ENCODE peak calls at places on chromosomes 16 and 17, in seven cellular contexts. One of them, this sample, is unnamed.

GRCh38 chr17:76131061-76131691 is 9.9 kb downstream of the FOXJ1 start:
- DNase-seq in mesenchymal stem cell: no peak
- DNase-seq in activated T-cell treated with anti-CD3 and anti-CD28 coated beads, Interleukin-2, amount 50 U/mL, for 72 hours: no peak
- DNase-seq in kidney glomerular epithelial cell: no peak
- DNase-seq in LoVo: no peak
- DNase-seq in heart right ventricle: no peak
- DNase-seq in PC-9: no peak
- DNase-seq in this sample: no peak

GRCh38 chr17:47812146-47812920 is 9.3 kb downstream of the OSBPL7 start:
- DNase-seq in heart right ventricle: no peak
- DNase-seq in kidney glomerular epithelial cell: no peak
- DNase-seq in LoVo: no peak
- DNase-seq in PC-9: no peak
- DNase-seq in mesenchymal stem cell: no peak
- DNase-seq in activated T-cell treated with anti-CD3 and anti-CD28 coated beads, Interleukin-2, amount 50 U/mL, for 72 hours: no peak
- DNase-seq in this sample: no peak

GRCh38 chr17:5069724-5070123 is 8.5 kb upstream of the ZFP3 start:
- DNase-seq in activated T-cell treated with anti-CD3 and anti-CD28 coated beads, Interleukin-2, amount 50 U/mL, for 72 hours: no peak
- DNase-seq in mesenchymal stem cell: no peak
- DNase-seq in LoVo: no peak
- DNase-seq in kidney glomerular epithelial cell: no peak
- DNase-seq in PC-9: no peak
- DNase-seq in heart right ventricle: no peak
- DNase-seq in this sample: no peak

GRCh38 chr17:66652840-66653507 is 181.9 kb upstream of the CACNG5 start:
- DNase-seq in kidney glomerular epithelial cell: no peak
- DNase-seq in activated T-cell treated with anti-CD3 and anti-CD28 coated beads, Interleukin-2, amount 50 U/mL, for 72 hours: peak
- DNase-seq in PC-9: no peak
- DNase-seq in heart right ventricle: no peak
- DNase-seq in LoVo: no peak
- DNase-seq in mesenchymal stem cell: peak
- DNase-seq in this sample: no peak

GRCh38 chr17:56257075-56257474 is 103.8 kb downstream of the ANKFN1 start:
- DNase-seq in activated T-cell treated with anti-CD3 and anti-CD28 coated beads, Interleukin-2, amount 50 U/mL, for 72 hours: no peak
- DNase-seq in heart right ventricle: no peak
- DNase-seq in PC-9: no peak
- DNase-seq in mesenchymal stem cell: no peak
- DNase-seq in LoVo: no peak
- DNase-seq in kidney glomerular epithelial cell: no peak
- DNase-seq in this sample: no peak

GRCh38 chr17:74757931-74758845 is 9.8 kb downstream of the NHERF1 start:
- DNase-seq in activated T-cell treated with anti-CD3 and anti-CD28 coated beads, Interleukin-2, amount 50 U/mL, for 72 hours: no peak
- DNase-seq in kidney glomerular epithelial cell: no peak
- DNase-seq in mesenchymal stem cell: no peak
- DNase-seq in LoVo: no peak
- DNase-seq in heart right ventricle: no peak
- DNase-seq in PC-9: peak
- DNase-seq in this sample: no peak

GRCh38 chr17:76868669-76869208 is 535 bp downstream of the MGAT5B start:
- DNase-seq in heart right ventricle: no peak
- DNase-seq in LoVo: no peak
- DNase-seq in mesenchymal stem cell: no peak
- DNase-seq in kidney glomerular epithelial cell: no peak
- DNase-seq in activated T-cell treated with anti-CD3 and anti-CD28 coated beads, Interleukin-2, amount 50 U/mL, for 72 hours: peak
- DNase-seq in PC-9: no peak
- DNase-seq in this sample: no peak

GRCh38 chr17:49359990-49360795 is 1.9 kb downstream of the ZNF652 start:
- DNase-seq in kidney glomerular epithelial cell: no peak
- DNase-seq in mesenchymal stem cell: peak
- DNase-seq in LoVo: no peak
- DNase-seq in heart right ventricle: no peak
- DNase-seq in PC-9: no peak
- DNase-seq in activated T-cell treated with anti-CD3 and anti-CD28 coated beads, Interleukin-2, amount 50 U/mL, for 72 hours: no peak
- DNase-seq in this sample: no peak

GRCh38 chr16:82655315-82655714 is 28.5 kb downstream of the CDH13 start:
- DNase-seq in PC-9: no peak
- DNase-seq in heart right ventricle: no peak
- DNase-seq in kidney glomerular epithelial cell: peak
- DNase-seq in mesenchymal stem cell: peak
- DNase-seq in activated T-cell treated with anti-CD3 and anti-CD28 coated beads, Interleukin-2, amount 50 U/mL, for 72 hours: peak
- DNase-seq in LoVo: no peak
- DNase-seq in this sample: peak

GRCh38 chr16:84829168-84829965 is 9.6 kb downstream of the CRISPLD2 start:
- DNase-seq in mesenchymal stem cell: peak
- DNase-seq in activated T-cell treated with anti-CD3 and anti-CD28 coated beads, Interleukin-2, amount 50 U/mL, for 72 hours: no peak
- DNase-seq in kidney glomerular epithelial cell: peak
- DNase-seq in heart right ventricle: no peak
- DNase-seq in LoVo: no peak
- DNase-seq in PC-9: no peak
- DNase-seq in this sample: peak

GRCh38 chr17:46994993-46995392 is 15.9 kb upstream of the RPRML start:
- DNase-seq in PC-9: no peak
- DNase-seq in mesenchymal stem cell: no peak
- DNase-seq in LoVo: no peak
- DNase-seq in activated T-cell treated with anti-CD3 and anti-CD28 coated beads, Interleukin-2, amount 50 U/mL, for 72 hours: no peak
- DNase-seq in heart right ventricle: no peak
- DNase-seq in kidney glomerular epithelial cell: no peak
- DNase-seq in this sample: no peak

GRCh38 chr17:69031839-69032238 is 28.9 kb downstream of the ABCA9 start:
- DNase-seq in mesenchymal stem cell: no peak
- DNase-seq in activated T-cell treated with anti-CD3 and anti-CD28 coated beads, Interleukin-2, amount 50 U/mL, for 72 hours: no peak
- DNase-seq in LoVo: no peak
- DNase-seq in PC-9: no peak
- DNase-seq in heart right ventricle: no peak
- DNase-seq in kidney glomerular epithelial cell: no peak
- DNase-seq in this sample: no peak

GRCh38 chr17:71975998-71976649 is 144.7 kb upstream of the SOX9 start:
- DNase-seq in LoVo: peak
- DNase-seq in kidney glomerular epithelial cell: no peak
- DNase-seq in mesenchymal stem cell: peak
- DNase-seq in heart right ventricle: peak
- DNase-seq in PC-9: peak
- DNase-seq in activated T-cell treated with anti-CD3 and anti-CD28 coated beads, Interleukin-2, amount 50 U/mL, for 72 hours: no peak
- DNase-seq in this sample: peak

GRCh38 chr17:3985800-3986199 is 21.6 kb upstream of the ATP2A3 start:
- DNase-seq in activated T-cell treated with anti-CD3 and anti-CD28 coated beads, Interleukin-2, amount 50 U/mL, for 72 hours: no peak
- DNase-seq in mesenchymal stem cell: no peak
- DNase-seq in kidney glomerular epithelial cell: no peak
- DNase-seq in LoVo: no peak
- DNase-seq in heart right ventricle: no peak
- DNase-seq in PC-9: no peak
- DNase-seq in this sample: no peak

GRCh38 chr17:10295728-10296343 is 77.0 kb downstream of the MYH13 start:
- DNase-seq in LoVo: peak
- DNase-seq in kidney glomerular epithelial cell: no peak
- DNase-seq in activated T-cell treated with anti-CD3 and anti-CD28 coated beads, Interleukin-2, amount 50 U/mL, for 72 hours: peak
- DNase-seq in PC-9: no peak
- DNase-seq in mesenchymal stem cell: peak
- DNase-seq in heart right ventricle: peak
- DNase-seq in this sample: no peak

GRCh38 chr17:7294614-7295153 is at the start of gene YBX2:
- DNase-seq in kidney glomerular epithelial cell: no peak
- DNase-seq in PC-9: no peak
- DNase-seq in mesenchymal stem cell: peak
- DNase-seq in activated T-cell treated with anti-CD3 and anti-CD28 coated beads, Interleukin-2, amount 50 U/mL, for 72 hours: peak
- DNase-seq in LoVo: peak
- DNase-seq in heart right ventricle: peak
- DNase-seq in this sample: peak

GRCh38 chr17:67258836-67259468 is 14.0 kb upstream of the HELZ start:
- DNase-seq in PC-9: no peak
- DNase-seq in heart right ventricle: no peak
- DNase-seq in LoVo: no peak
- DNase-seq in mesenchymal stem cell: no peak
- DNase-seq in kidney glomerular epithelial cell: no peak
- DNase-seq in activated T-cell treated with anti-CD3 and anti-CD28 coated beads, Interleukin-2, amount 50 U/mL, for 72 hours: peak
- DNase-seq in this sample: no peak

GRCh38 chr17:44197980-44198720 is 1.5 kb downstream of the ATXN7L3 start:
- DNase-seq in activated T-cell treated with anti-CD3 and anti-CD28 coated beads, Interleukin-2, amount 50 U/mL, for 72 hours: peak
- DNase-seq in LoVo: no peak
- DNase-seq in kidney glomerular epithelial cell: no peak
- DNase-seq in PC-9: peak
- DNase-seq in heart right ventricle: no peak
- DNase-seq in mesenchymal stem cell: peak
- DNase-seq in this sample: peak

GRCh38 chr17:55513885-55514590 is 2.8 kb upstream of the SMIM36 start:
- DNase-seq in LoVo: peak
- DNase-seq in heart right ventricle: no peak
- DNase-seq in mesenchymal stem cell: peak
- DNase-seq in kidney glomerular epithelial cell: peak
- DNase-seq in PC-9: peak
- DNase-seq in activated T-cell treated with anti-CD3 and anti-CD28 coated beads, Interleukin-2, amount 50 U/mL, for 72 hours: peak
- DNase-seq in this sample: peak

This sample was measured in hepatic stellate cell.